ENCODE peak calls at places on chromosomes 6 and 20, in five cellular contexts. W, F, U, M and H are unnamed samples.
A peak's percentile ranks its signal among the peaks of the same experiment; 100 is the strongest.

GRCh38 chr20:25277051-25277801 is 29.3 kb downstream of the PYGB start:
- DNase-seq in F (no peak), M (peak; percentile 65), W (no peak), U (peak; percentile 10), H (no peak)

GRCh38 chr6:43246301-43247114 is 3.2 kb downstream of the TTBK1 start:
- DNase-seq in M (peak; percentile 33), F (no peak), W (no peak), U (peak; percentile 74), H (no peak)

GRCh38 chr6:142827356-142827755 is 117.6 kb downstream of the HIVEP2 start:
- DNase-seq in W (no peak), F (no peak), M (no peak), U (no peak), H (peak; percentile 67)

GRCh38 chr20:59525500-59526241 is 78.7 kb upstream of the PHACTR3 start:
- DNase-seq in U (peak; percentile 71), W (no peak), F (no peak), M (no peak), H (no peak)

GRCh38 chr20:57702091-57702490 is 7.7 kb downstream of the PMEPA1 start:
- DNase-seq in M (no peak), W (no peak), F (no peak), U (no peak), H (no peak)

GRCh38 chr6:159941286-159942113 is 27.4 kb upstream of the IGF2R start:
- DNase-seq in U (no peak), F (no peak), W (peak; percentile 59), M (no peak), H (no peak)

GRCh38 chr6:108914235-108915022 is 66.2 kb downstream of the ARMC2 start:
- DNase-seq in M (no peak), W (peak; percentile 22), U (peak; percentile 23), F (no peak), H (no peak)

GRCh38 chr6:88868559-88868860 is 94.9 kb downstream of the RNGTT start:
- DNase-seq in M (no peak), W (no peak), F (no peak), U (no peak), H (no peak)

GRCh38 chr6:121884621-121885020 is 449.2 kb downstream of the GJA1 start:
- DNase-seq in F (no peak), M (no peak), U (no peak), W (no peak), H (no peak)

GRCh38 chr20:34022154-34022842 is 28.6 kb downstream of the RALY start:
- DNase-seq in W (peak; percentile 27), M (no peak), U (no peak), F (no peak), H (no peak)

GRCh38 chr6:151534576-151534975 is 40.8 kb downstream of the CCDC170 start:
- DNase-seq in W (no peak), M (no peak), U (no peak), F (no peak), H (no peak)

GRCh38 chr6:76852776-76853175 is 610.5 kb downstream of the HTR1B start:
- DNase-seq in W (no peak), F (no peak), U (no peak), M (no peak), H (no peak)

GRCh38 chr20:35257175-35257909 is 20.6 kb downstream of the MMP24OS start:
- DNase-seq in F (no peak), M (no peak), U (no peak), W (no peak), H (no peak)

GRCh38 chr6:56961151-56961550 is 6.2 kb downstream of the BEND6 start:
- DNase-seq in F (no peak), M (no peak), U (no peak), W (no peak), H (no peak)
- H3K4me1 ChIP-seq in F (no peaks in the 10 kb centered on the region), M (no peaks in the 10 kb centered on the region), U (no peaks in the 10 kb centered on the region), W (no peaks in the 10 kb centered on the region), H (peaks cover 1% of the 10 kb centered on the region)

GRCh38 chr6:41756354-41756753 is 9.2 kb upstream of the PGC start:
- DNase-seq in W (no peak), M (no peak), U (no peak), F (no peak), H (no peak)

GRCh38 chr6:41758641-41759035 is 11.4 kb upstream of the PGC start:
- DNase-seq in F (no peak), M (no peak), U (no peak), W (no peak), H (no peak)

GRCh38 chr6:41757931-41758640 is 10.9 kb upstream of the PGC start:
- DNase-seq in M (no peak), W (no peak), F (no peak), U (no peak), H (no peak)

GRCh38 chr6:41757268-41757667 is 10.1 kb upstream of the PGC start:
- DNase-seq in U (no peak), F (no peak), M (no peak), W (no peak), H (no peak)

DNA sequence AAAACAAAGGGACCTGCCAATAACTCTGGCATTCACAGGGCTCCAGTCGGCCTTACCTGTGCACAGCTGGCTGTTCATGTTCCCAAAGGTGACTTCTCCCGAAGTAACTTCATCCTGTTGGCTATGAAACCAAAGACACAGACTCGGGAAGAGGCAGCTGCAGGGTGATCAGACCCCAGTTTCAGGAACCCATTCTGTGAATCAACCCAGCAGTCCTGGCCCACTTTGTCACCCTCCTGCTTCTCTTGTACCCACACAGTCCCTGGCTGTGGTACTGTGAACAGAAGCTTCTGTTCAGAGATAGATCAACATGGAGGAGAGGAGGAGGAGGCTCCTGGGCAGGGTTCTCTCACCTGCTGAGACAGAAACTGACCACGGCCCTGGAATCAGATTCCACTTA is 8.7 kb upstream of the PGC start:
- DNase-seq in W (no peak), F (no peak), U (no peak), M (no peak), H (no peak)
- H3K27me3 ChIP-seq in W (no peaks in the 10 kb centered on the region), F (no peaks in the 10 kb centered on the region), U (no peaks in the 10 kb centered on the region), M (no peaks in the 10 kb centered on the region), H (no peaks in the 10 kb centered on the region)

GRCh38 chr6:31354788-31355539 is 2.0 kb downstream of the HLA-B start:
- DNase-seq in F (no peak), U (no peak), W (no peak), M (no peak), H (no peak)
- H3K4me3 ChIP-seq in F (peak overlapping the region; percentile 92), U (peak overlapping the region; percentile 2), W (peak overlapping the region; percentile 98), M (peak overlapping the region; percentile 70), H (peak overlapping the region; percentile 59)

DNA sequence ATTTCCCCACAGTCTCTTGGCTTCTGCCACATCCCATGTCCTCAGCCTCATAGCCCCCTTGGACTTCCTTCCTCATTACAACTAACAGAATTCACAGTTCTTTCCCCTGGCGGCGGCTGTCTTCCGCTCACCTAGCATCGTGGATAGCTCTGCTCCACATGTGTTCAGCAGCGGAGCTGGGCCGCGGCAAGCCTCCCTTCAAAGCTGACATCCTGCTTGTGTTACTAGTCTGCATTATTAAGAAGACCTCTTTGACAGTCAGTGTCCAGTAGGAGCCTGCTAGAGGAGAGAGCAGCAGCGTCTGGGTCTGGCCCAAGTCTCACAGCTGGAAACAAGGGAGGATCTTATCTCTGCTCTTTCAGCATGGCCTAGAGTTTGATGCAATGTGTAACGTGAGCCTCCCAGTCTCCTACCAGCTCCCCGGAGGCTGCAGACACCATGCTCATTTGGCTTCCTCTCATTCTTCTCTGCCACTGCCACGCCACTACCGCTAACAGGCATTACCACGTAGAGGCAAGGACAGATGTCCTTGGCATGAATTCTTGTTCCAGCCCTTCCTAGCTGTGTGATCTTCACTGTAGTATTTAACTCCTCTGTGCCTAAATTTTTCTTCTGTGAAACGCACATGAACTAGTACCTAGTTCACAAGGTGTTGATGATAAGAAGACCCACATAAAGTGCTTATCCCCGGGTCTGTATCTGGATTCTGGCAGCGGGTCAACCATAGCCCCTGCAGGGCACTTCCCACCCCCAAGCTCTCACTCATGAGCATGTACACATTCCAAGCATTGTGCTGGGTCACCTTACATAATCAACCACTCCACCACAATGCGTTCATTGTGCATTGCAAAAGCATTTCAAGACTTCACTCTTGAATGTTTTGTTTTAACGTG is 107.1 kb upstream of the BACH2 start:
- DNase-seq in F (no peak), M (peak; percentile 65), U (no peak), W (no peak), H (no peak)
- H3K4me1 ChIP-seq in F (peaks cover 22% of the 10 kb centered on the region), M (peaks cover 9% of the 10 kb centered on the region), U (no peaks in the 10 kb centered on the region), W (peaks cover 47% of the 10 kb centered on the region), H (peaks cover 11% of the 10 kb centered on the region)

GRCh38 chr6:125790403-125791150 is at the start of gene NCOA7:
- DNase-seq in W (peak; percentile 83), F (peak; percentile 58), U (peak; percentile 79), M (peak; percentile 71), H (peak; percentile 70)

GRCh38 chr6:125792680-125793079 is 1.9 kb downstream of the NCOA7 start:
- DNase-seq in M (no peak), U (no peak), F (no peak), W (no peak), H (no peak)

GRCh38 chr6:125792172-125792571 is 1.4 kb downstream of the NCOA7 start:
- DNase-seq in F (no peak), U (no peak), M (no peak), W (no peak), H (no peak)

GRCh38 chr6:125791151-125791819 is 525 bp downstream of the NCOA7 start:
- DNase-seq in M (no peak), F (peak; percentile 11), U (peak; percentile 69), W (peak; percentile 62), H (peak; percentile 76)

DNA sequence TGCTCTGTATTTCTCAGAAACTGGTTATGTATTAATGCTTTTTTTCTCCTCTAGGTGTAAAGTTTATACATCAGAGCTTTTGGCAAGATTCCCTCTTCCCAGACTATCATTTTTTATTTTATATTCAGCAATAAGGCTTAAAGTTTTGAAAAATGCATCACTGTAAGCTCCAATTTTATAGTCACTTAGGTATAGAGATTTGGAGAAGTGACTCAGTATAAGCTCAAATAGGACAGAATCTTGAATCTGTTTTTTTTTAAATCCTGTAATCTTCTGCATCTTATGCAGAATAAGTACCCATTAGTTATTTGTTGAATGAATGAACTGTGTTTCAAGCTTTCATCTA is 1.0 kb downstream of the NCOA7 start:
- DNase-seq in U (no peak), F (no peak), M (no peak), W (no peak), H (no peak)
- H3K27me3 ChIP-seq in U (no peaks in the 10 kb centered on the region), F (no peaks in the 10 kb centered on the region), M (no peaks in the 10 kb centered on the region), W (no peaks in the 10 kb centered on the region), H (no peaks in the 10 kb centered on the region)

GRCh38 chr20:16573011-16573965 is at the start of gene KIF16B:
- DNase-seq in F (peak; percentile 35), W (peak; percentile 76), U (peak; percentile 94), M (peak; percentile 89), H (peak; percentile 92)

GRCh38 chr20:16576219-16576618 is 3.0 kb upstream of the KIF16B start:
- DNase-seq in W (no peak), M (no peak), F (no peak), U (no peak), H (no peak)

GRCh38 chr20:16571333-16571732 is 1.9 kb downstream of the KIF16B start:
- DNase-seq in F (no peak), W (no peak), M (no peak), U (no peak), H (no peak)

GRCh38 chr20:16575390-16576140 is 2.3 kb upstream of the KIF16B start:
- DNase-seq in W (no peak), U (no peak), M (peak; percentile 25), F (no peak), H (no peak)

GRCh38 chr20:16574656-16575355 is 1.6 kb upstream of the KIF16B start:
- DNase-seq in U (peak; percentile 91), W (peak; percentile 72), F (peak; percentile 31), M (peak; percentile 92), H (peak; percentile 90)
- H3K4me3 ChIP-seq in U (peak overlapping the region; percentile 43), W (peak overlapping the region; percentile 90), F (peak overlapping the region; percentile 54), M (peak overlapping the region; percentile 67), H (peak overlapping the region; percentile 57)